ENCODE peak calls at places on chromosome 10, in four cellular contexts. One of them, this sample, is unnamed.

GRCh38 chr10:70907619-70908425 is 19.5 kb upstream of the PCBD1 start:
- DNase-seq in GM04504: no peak
- DNase-seq in mucosa of descending colon: peak
- DNase-seq in spleen: peak
- DNase-seq in this sample: no peak

GRCh38 chr10:4280481-4281206 is 495.6 kb upstream of the KLF6 start:
- DNase-seq in GM04504: no peak
- DNase-seq in mucosa of descending colon: no peak
- DNase-seq in spleen: no peak
- DNase-seq in this sample: no peak

GRCh38 chr10:73915206-73915851 is 4.4 kb downstream of the PLAU start:
- DNase-seq in spleen: no peak
- DNase-seq in GM04504: no peak
- DNase-seq in mucosa of descending colon: no peak
- DNase-seq in this sample: no peak

GRCh38 chr10:51709324-51709972 is 10.1 kb upstream of the CSTF2T start:
- DNase-seq in GM04504: no peak
- DNase-seq in spleen: no peak
- DNase-seq in mucosa of descending colon: no peak
- DNase-seq in this sample: no peak

GRCh38 chr10:69417542-69417941 is 824 bp upstream of the TACR2 start:
- DNase-seq in spleen: peak
- DNase-seq in mucosa of descending colon: no peak
- DNase-seq in GM04504: no peak
- DNase-seq in this sample: no peak

GRCh38 chr10:70191906-70192305 is 21.6 kb upstream of the SAR1A start:
- DNase-seq in spleen: no peak
- DNase-seq in mucosa of descending colon: no peak
- DNase-seq in GM04504: peak
- DNase-seq in this sample: no peak

GRCh38 chr10:52187521-52188258 is 126.4 kb upstream of the DKK1 start:
- DNase-seq in spleen: no peak
- DNase-seq in GM04504: peak
- DNase-seq in mucosa of descending colon: no peak
- DNase-seq in this sample: no peak

GRCh38 chr10:50310560-50311174 is 59.4 kb upstream of the ASAH2 start:
- DNase-seq in mucosa of descending colon: no peak
- DNase-seq in GM04504: no peak
- DNase-seq in spleen: no peak
- DNase-seq in this sample: no peak

GRCh38 chr10:55979203-55979602 is 381.9 kb downstream of the ZWINT start:
- DNase-seq in mucosa of descending colon: no peak
- DNase-seq in GM04504: no peak
- DNase-seq in spleen: no peak
- DNase-seq in this sample: no peak

GRCh38 chr10:11476035-11476434 is 135.4 kb downstream of the USP6NL start:
- DNase-seq in mucosa of descending colon: no peak
- DNase-seq in spleen: no peak
- DNase-seq in GM04504: no peak
- DNase-seq in this sample: no peak

GRCh38 chr10:97399843-97400545 is 1.1 kb downstream of the RRP12 start:
- DNase-seq in GM04504: peak
- DNase-seq in mucosa of descending colon: peak
- DNase-seq in spleen: peak
- DNase-seq in this sample: no peak

This sample was measured in NCI-H1930.